ENCODE peak calls at places on chromosomes 11 and 22, in ten cellular contexts. K, O, N, Y, B, T, U, S, F and Q are unnamed samples.

GRCh38 chr22:49801391-49802060 is 26.1 kb downstream of the BRD1 start:
- DNase-seq in K (no peak), O (no peak), N (no peak), Y (no peak), B (no peak), T (no peak), U (no peak), S (no peak), F (no peak), Q (no peak)

GRCh38 chr22:23696326-23696851 is 5.6 kb downstream of the RGL4 start:
- DNase-seq in K (no peak), O (peak), N (no peak), Y (no peak), B (no peak), T (no peak), U (no peak), S (no peak), F (no peak), Q (peak)

GRCh38 chr11:133115099-133115498 is 417.2 kb downstream of the OPCML start:
- DNase-seq in K (no peak), O (no peak), N (no peak), Y (no peak), B (no peak), T (no peak), U (no peak), S (no peak), F (no peak), Q (no peak)

GRCh38 chr22:42743501-42743991 is 22.9 kb upstream of the A4GALT start:
- DNase-seq in K (no peak), O (no peak), N (no peak), Y (peak), B (no peak), T (peak), U (peak), S (no peak), F (peak), Q (no peak)

GRCh38 chr22:43378011-43378704 is 33.7 kb upstream of the MPPED1 start:
- DNase-seq in K (no peak), O (no peak), N (no peak), Y (no peak), B (no peak), T (peak), U (no peak), S (no peak), F (no peak), Q (peak)

GRCh38 chr11:112797653-112798293 is 163.4 kb upstream of the NCAM1 start:
- DNase-seq in K (no peak), O (no peak), N (peak), Y (no peak), B (no peak), T (no peak), U (no peak), S (no peak), F (no peak), Q (peak)

GRCh38 chr22:46563381-46564083 is 26.1 kb upstream of the CELSR1 start:
- DNase-seq in K (peak), O (peak), N (peak), Y (peak), B (no peak), T (peak), U (peak), S (no peak), F (no peak), Q (no peak)

GRCh38 chr11:19849107-19849789 is 136.6 kb downstream of the NAV2 start:
- DNase-seq in K (no peak), O (no peak), N (no peak), Y (no peak), B (no peak), T (peak), U (no peak), S (no peak), F (no peak), Q (no peak)

DNA sequence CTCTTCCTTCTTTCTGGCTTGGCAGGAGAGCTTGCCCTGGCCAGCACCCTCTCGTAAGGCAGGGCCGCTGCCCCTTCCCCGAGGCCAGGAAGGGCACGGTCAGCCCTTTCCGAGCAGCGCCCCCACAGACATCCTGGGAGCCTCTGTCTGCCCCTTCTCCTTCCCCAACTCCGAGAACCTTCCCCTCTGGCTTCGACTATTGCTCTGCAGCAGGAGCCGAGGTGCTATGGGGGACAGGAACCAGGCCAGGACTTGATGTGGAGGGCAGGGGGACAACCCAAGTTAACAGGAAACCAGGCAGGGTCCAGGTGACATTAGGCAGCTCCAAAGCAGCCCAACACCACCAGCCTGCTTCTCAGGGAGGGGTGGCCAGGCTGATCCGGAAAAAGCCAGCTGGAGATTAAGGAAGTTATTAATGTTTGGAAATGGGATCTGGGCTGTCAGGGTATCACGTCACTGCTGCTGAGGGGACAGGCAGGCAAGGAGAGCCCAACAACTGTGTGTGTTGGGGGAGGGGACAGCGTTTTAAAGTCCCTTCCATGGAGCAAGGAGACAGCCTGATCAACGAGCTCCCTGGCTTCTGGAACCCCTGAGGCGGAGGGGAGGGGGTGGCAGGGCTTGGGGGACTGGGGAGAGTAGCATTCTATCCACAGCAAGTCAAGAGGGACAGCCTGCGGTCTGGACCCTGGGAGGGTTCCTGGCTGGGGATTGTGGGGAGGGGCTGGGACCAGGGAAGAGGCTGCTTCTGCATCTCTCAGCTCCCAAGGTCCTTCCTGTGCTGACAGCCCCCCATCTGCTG is 27.3 kb downstream of the SYT7 start:
- DNase-seq in K (no peak), O (no peak), N (peak), Y (no peak), B (no peak), T (no peak), U (no peak), S (no peak), F (no peak), Q (no peak)
- H3K4me3 ChIP-seq in K (no peak), O (no peak), N (no peak), Y (no peak), B (no peak), T (no peak), U (no peak), S (no peak), F (no peak), Q (no peak)

DNA sequence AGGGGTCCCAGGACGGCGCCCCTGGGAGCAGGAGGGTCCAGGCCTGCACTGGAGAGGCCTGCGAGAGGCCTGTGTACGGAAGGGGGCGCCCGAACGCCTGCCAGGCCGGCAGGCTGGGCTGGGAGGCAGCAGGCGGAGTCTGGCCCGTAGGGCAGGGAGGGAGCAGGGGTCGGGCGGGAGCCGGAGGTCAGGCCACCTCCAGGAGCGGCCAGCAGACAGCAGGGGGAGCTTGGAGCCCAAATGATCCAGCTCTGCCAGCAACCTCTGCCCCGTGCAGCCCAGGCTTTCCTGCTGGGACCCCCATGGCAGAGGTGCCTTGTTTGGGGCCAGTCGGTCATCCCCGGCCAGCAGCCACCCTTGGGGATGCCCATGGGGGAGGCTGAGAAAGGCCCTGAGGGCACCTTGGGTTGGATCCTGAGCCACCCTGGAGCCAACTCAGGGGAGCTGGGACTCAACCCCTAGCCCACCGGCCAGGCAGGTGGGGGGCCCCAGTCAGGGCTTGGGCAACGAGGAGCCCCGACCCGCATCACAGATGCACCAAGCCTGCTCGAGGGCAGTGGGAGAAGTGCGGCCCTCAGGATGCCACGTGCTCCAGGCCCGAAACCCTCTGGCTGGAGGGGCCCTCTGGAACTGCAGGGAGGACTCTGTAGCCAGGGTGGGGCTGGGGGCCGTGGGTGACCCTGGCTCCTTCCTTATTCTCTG is 9.6 kb upstream of the SYT8 start:
- DNase-seq in K (no peak), O (peak), N (no peak), Y (no peak), B (no peak), T (peak), U (no peak), S (no peak), F (no peak), Q (no peak)
- TF ChIP-seq CTCF in K (peak), O (peak), N (no peak), Y (peak), B (peak), T (peak), U (peak), S (peak), F (peak), Q (peak)

GRCh38 chr11:95716266-95716665 is 73.3 kb downstream of the FAM76B start:
- DNase-seq in K (no peak), O (no peak), N (no peak), Y (no peak), B (no peak), T (no peak), U (no peak), S (peak), F (no peak), Q (no peak)
- H3K4me3 ChIP-seq in K (no peak), O (no peak), N (no peak), Y (no peak), B (no peak), T (no peak), U (no peak), S (no peak), F (no peak), Q (no peak)

GRCh38 chr11:107123022-107123421 is 104.7 kb upstream of the GUCY1A2 start:
- DNase-seq in K (no peak), O (no peak), N (no peak), Y (no peak), B (no peak), T (no peak), U (no peak), S (no peak), F (no peak), Q (no peak)
- TF ChIP-seq CTCF in K (peak), O (no peak), N (peak), Y (no peak), B (no peak), T (no peak), U (no peak), S (peak), F (no peak), Q (no peak)